ENCODE peak calls at places on chromosome 21, in seven cellular contexts. P is GM13977, H is astrocyte of the spinal cord, S is retinal pigment epithelial cell, G is H1, Z is RWPE1, A is endothelial cell. V is an unnamed sample.

GRCh38 chr21:36164427-36164784 is 7.8 kb downstream of the DOP1B start:
- DNase-seq in P (no peak), H (no peak), S (no peak), G (no peak), Z (no peak), A (no peak), V (no peak)

GRCh38 chr21:38858429-38859205 is 52.9 kb downstream of the ETS2 start:
- DNase-seq in P (no peak), H (no peak), S (no peak), G (no peak), Z (no peak), A (no peak), V (no peak)

GRCh38 chr21:31658053-31658452 is 1.4 kb upstream of the SOD1 start:
- DNase-seq in P (no peak), H (no peak), S (no peak), G (no peak), Z (no peak), A (no peak), V (no peak)

GRCh38 chr21:37829043-37829442 is 87.2 kb downstream of the KCNJ6 start:
- DNase-seq in P (no peak), H (no peak), S (no peak), G (no peak), Z (no peak), A (no peak), V (peak)

GRCh38 chr21:28207776-28208175 is 784.9 kb downstream of the LTN1 start:
- DNase-seq in P (no peak), H (peak), S (no peak), G (no peak), Z (no peak), A (no peak), V (no peak)

GRCh38 chr21:37071561-37072238 is 1.2 kb downstream of the PIGP start:
- DNase-seq in P (peak), H (peak), S (peak), G (no peak), Z (peak), A (no peak), V (no peak)

GRCh38 chr21:46489800-46490199 is 31.1 kb downstream of the DIP2A start:
- DNase-seq in P (no peak), H (no peak), S (no peak), G (no peak), Z (no peak), A (no peak), V (peak)

GRCh38 chr21:36916718-36917117 is 49.8 kb downstream of the HLCS start:
- DNase-seq in P (no peak), H (no peak), S (no peak), G (no peak), Z (no peak), A (no peak), V (no peak)

GRCh38 chr21:20527691-20528090 is 470.5 kb upstream of the NCAM2 start:
- DNase-seq in P (no peak), H (no peak), S (no peak), G (no peak), Z (no peak), A (no peak), V (no peak)

GRCh38 chr21:46093668-46094400 is 4.1 kb upstream of the COL6A2 start:
- DNase-seq in P (no peak), H (no peak), S (no peak), G (peak), Z (no peak), A (no peak), V (no peak)

GRCh38 chr21:41507521-41508414 is at the start of gene TMPRSS2:
- DNase-seq in P (no peak), H (no peak), S (no peak), G (peak), Z (no peak), A (peak), V (peak)

GRCh38 chr21:39217356-39218081 is 34.3 kb upstream of the PSMG1 start:
- DNase-seq in P (no peak), H (no peak), S (no peak), G (no peak), Z (no peak), A (no peak), V (no peak)

GRCh38 chr21:41612674-41613250 is 104.8 kb upstream of the TMPRSS2 start:
- DNase-seq in P (peak), H (peak), S (peak), G (peak), Z (peak), A (peak), V (peak)

GRCh38 chr21:36229181-36229580 is 72.6 kb downstream of the DOP1B start:
- DNase-seq in P (no peak), H (no peak), S (no peak), G (no peak), Z (no peak), A (no peak), V (no peak)

GRCh38 chr21:44485254-44485793 is 30.0 kb downstream of the LRRC3 start:
- DNase-seq in P (no peak), H (peak), S (no peak), G (peak), Z (no peak), A (no peak), V (peak)
- TF ChIP-seq CTCF in P (no peak), H (peak), S (peak), G (peak), Z (no peak), A (no peak), V (peak)

DNA sequence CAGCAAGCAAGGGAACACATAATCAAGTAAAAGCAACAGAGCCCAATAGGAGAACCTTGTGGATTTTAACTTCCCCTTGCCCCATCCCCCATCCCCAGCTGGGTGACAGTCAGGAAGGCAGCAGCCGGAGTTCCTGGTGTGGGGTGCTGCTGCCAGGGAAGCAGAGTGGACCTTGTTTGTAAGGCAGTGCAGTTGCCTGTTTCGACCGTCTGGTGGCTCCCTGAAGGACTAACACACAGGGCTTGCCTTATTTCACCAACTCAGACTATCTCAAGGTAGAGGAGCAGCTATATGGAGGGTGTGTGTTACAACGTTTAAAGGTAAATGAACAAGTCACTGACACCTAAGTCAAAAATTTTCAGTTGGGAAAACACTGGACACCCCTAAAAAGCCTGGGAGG is 6.6 kb downstream of the KRTAP10-8 start:
- DNase-seq in P (no peak), H (no peak), S (no peak), G (peak), Z (no peak), A (no peak), V (no peak)
- TF ChIP-seq CTCF in P (peak), H (peak), S (no peak), G (peak), Z (no peak), A (no peak), V (no peak)

GRCh38 chr21:42850866-42851391 is 28.4 kb downstream of the WDR4 start:
- DNase-seq in P (peak), H (no peak), S (no peak), G (peak), Z (no peak), A (peak), V (peak)
- TF ChIP-seq CTCF in P (peak), H (peak), S (peak), G (peak), Z (peak), A (peak), V (peak)

GRCh38 chr21:26840206-26840605 is 5.0 kb downstream of the ADAMTS1 start:
- DNase-seq in P (no peak), H (no peak), S (no peak), G (no peak), Z (no peak), A (no peak), V (no peak)

GRCh38 chr21:26842976-26843911 is 2.0 kb downstream of the ADAMTS1 start:
- DNase-seq in P (no peak), H (peak), S (peak), G (peak), Z (peak), A (peak), V (peak)

GRCh38 chr21:26843912-26844257 is 1.3 kb downstream of the ADAMTS1 start:
- DNase-seq in P (no peak), H (peak), S (no peak), G (no peak), Z (peak), A (no peak), V (no peak)

GRCh38 chr21:26842300-26842699 is 2.9 kb downstream of the ADAMTS1 start:
- DNase-seq in P (no peak), H (no peak), S (no peak), G (no peak), Z (no peak), A (no peak), V (no peak)

GRCh38 chr21:26840912-26841311 is 4.3 kb downstream of the ADAMTS1 start:
- DNase-seq in P (no peak), H (peak), S (no peak), G (no peak), Z (no peak), A (no peak), V (no peak)
- TF ChIP-seq CTCF in P (no peak), H (no peak), S (no peak), G (no peak), Z (no peak), A (no peak), V (no peak)

GRCh38 chr21:34593423-34593822 is 21.5 kb downstream of the RCAN1 start:
- DNase-seq in P (no peak), H (no peak), S (no peak), G (no peak), Z (no peak), A (no peak), V (no peak)
- TF ChIP-seq CTCF in P (no peak), H (no peak), S (no peak), G (no peak), Z (no peak), A (no peak), V (no peak)

DNA sequence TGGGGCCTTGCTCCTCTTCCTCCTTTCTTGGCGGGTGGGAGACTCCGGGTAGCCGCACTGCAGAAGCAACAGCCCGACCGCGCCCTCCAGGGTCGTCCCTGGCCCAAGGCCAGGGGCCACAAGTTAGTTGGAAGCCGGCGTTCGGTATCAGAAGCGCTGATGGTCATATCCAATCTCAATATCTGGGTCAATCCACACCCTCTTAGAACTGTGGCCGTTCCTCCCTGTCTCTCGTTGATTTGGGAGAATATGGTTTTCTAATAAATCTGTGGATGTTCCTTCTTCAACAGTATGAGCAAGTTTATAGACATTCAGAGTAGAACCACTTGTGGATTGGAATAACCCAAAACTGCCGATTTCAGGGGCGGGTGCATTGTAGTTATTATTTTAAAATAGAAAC is 2.5 kb downstream of the OLIG2 start:
- DNase-seq in P (peak), H (no peak), S (no peak), G (no peak), Z (no peak), A (no peak), V (no peak)
- TF ChIP-seq CTCF in P (no peak), H (no peak), S (no peak), G (no peak), Z (no peak), A (no peak), V (no peak)

V was measured in nephron progenitor cell.